ENCODE peak calls at places on chromosomes 5 and 9, in six cellular contexts. One of them, this sample, is unnamed.

GRCh38 chr9:90861380-90861779 is 59.8 kb downstream of the SYK start:
- DNase-seq in mesendoderm: no peak
- DNase-seq in ascending aorta: no peak
- DNase-seq in heart right ventricle: no peak
- DNase-seq in HCT116: no peak
- DNase-seq in NT2/D1: no peak
- DNase-seq in this sample: no peak

GRCh38 chr9:99104459-99105151 is at the start of gene TGFBR1:
- DNase-seq in mesendoderm: peak; percentile 97
- DNase-seq in ascending aorta: peak; percentile 97
- DNase-seq in heart right ventricle: peak; percentile 92
- DNase-seq in HCT116: peak; percentile 73
- DNase-seq in NT2/D1: peak; percentile 95
- DNase-seq in this sample: peak; percentile 92

GRCh38 chr5:154118832-154119442 is 71.6 kb upstream of the GALNT10 start:
- DNase-seq in mesendoderm: no peak
- DNase-seq in ascending aorta: no peak
- DNase-seq in heart right ventricle: no peak
- DNase-seq in HCT116: no peak
- DNase-seq in NT2/D1: no peak
- DNase-seq in this sample: no peak

GRCh38 chr5:140240987-140241706 is 61.8 kb downstream of the PFDN1 start:
- DNase-seq in mesendoderm: peak; percentile 91
- DNase-seq in ascending aorta: peak; percentile 93
- DNase-seq in heart right ventricle: peak; percentile 95
- DNase-seq in HCT116: peak; percentile 69
- DNase-seq in NT2/D1: peak; percentile 69
- DNase-seq in this sample: no peak

GRCh38 chr9:75830303-75830702 is 60.2 kb upstream of the PCSK5 start:
- DNase-seq in mesendoderm: no peak
- DNase-seq in ascending aorta: no peak
- DNase-seq in heart right ventricle: no peak
- DNase-seq in HCT116: no peak
- DNase-seq in NT2/D1: no peak
- DNase-seq in this sample: no peak

GRCh38 chr9:33223696-33224095 is 16.3 kb upstream of the SPINK4 start:
- DNase-seq in mesendoderm: peak; percentile 56
- DNase-seq in ascending aorta: no peak
- DNase-seq in heart right ventricle: no peak
- DNase-seq in HCT116: no peak
- DNase-seq in NT2/D1: no peak
- DNase-seq in this sample: no peak

GRCh38 chr5:168899673-168900072 is 320.5 kb upstream of the PANK3 start:
- DNase-seq in mesendoderm: no peak
- DNase-seq in ascending aorta: no peak
- DNase-seq in heart right ventricle: no peak
- DNase-seq in HCT116: no peak
- DNase-seq in NT2/D1: no peak
- DNase-seq in this sample: no peak

GRCh38 chr9:16069671-16070586 is 517.1 kb downstream of the CCDC171 start:
- DNase-seq in mesendoderm: no peak
- DNase-seq in ascending aorta: no peak
- DNase-seq in heart right ventricle: no peak
- DNase-seq in HCT116: no peak
- DNase-seq in NT2/D1: no peak
- DNase-seq in this sample: no peak

GRCh38 chr5:173963107-173963506 is 25.9 kb upstream of the C5orf47 start:
- DNase-seq in mesendoderm: no peak
- DNase-seq in ascending aorta: no peak
- DNase-seq in heart right ventricle: no peak
- DNase-seq in HCT116: no peak
- DNase-seq in NT2/D1: no peak
- DNase-seq in this sample: no peak

GRCh38 chr5:174239718-174240117 is 194.2 kb downstream of the NSG2 start:
- DNase-seq in mesendoderm: no peak
- DNase-seq in ascending aorta: no peak
- DNase-seq in heart right ventricle: no peak
- DNase-seq in HCT116: no peak
- DNase-seq in NT2/D1: no peak
- DNase-seq in this sample: no peak

GRCh38 chr5:139709587-139710369 is 61.6 kb downstream of the CXXC5 start:
- DNase-seq in mesendoderm: peak; percentile 91
- DNase-seq in ascending aorta: no peak
- DNase-seq in heart right ventricle: peak; percentile 75
- DNase-seq in HCT116: no peak
- DNase-seq in NT2/D1: no peak
- DNase-seq in this sample: no peak

GRCh38 chr9:97848237-97848581 is 4.8 kb upstream of the FOXE1 start:
- DNase-seq in mesendoderm: peak; percentile 67
- DNase-seq in ascending aorta: no peak
- DNase-seq in heart right ventricle: no peak
- DNase-seq in HCT116: no peak
- DNase-seq in NT2/D1: no peak
- DNase-seq in this sample: no peak

GRCh38 chr9:123883634-123884033 is 46.3 kb downstream of the DENND1A start:
- DNase-seq in mesendoderm: no peak
- DNase-seq in ascending aorta: no peak
- DNase-seq in heart right ventricle: no peak
- DNase-seq in HCT116: no peak
- DNase-seq in NT2/D1: no peak
- DNase-seq in this sample: no peak

GRCh38 chr5:160651682-160652645 is 200.0 kb downstream of the ATP10B start:
- DNase-seq in mesendoderm: no peak
- DNase-seq in ascending aorta: no peak
- DNase-seq in heart right ventricle: no peak
- DNase-seq in HCT116: no peak
- DNase-seq in NT2/D1: no peak
- DNase-seq in this sample: no peak

GRCh38 chr9:136185066-136185465 is 19.9 kb downstream of the LHX3 start:
- DNase-seq in mesendoderm: no peak
- DNase-seq in ascending aorta: no peak
- DNase-seq in heart right ventricle: no peak
- DNase-seq in HCT116: no peak
- DNase-seq in NT2/D1: no peak
- DNase-seq in this sample: no peak

GRCh38 chr9:136185596-136185995 is 19.3 kb downstream of the LHX3 start:
- DNase-seq in mesendoderm: no peak
- DNase-seq in ascending aorta: no peak
- DNase-seq in heart right ventricle: no peak
- DNase-seq in HCT116: no peak
- DNase-seq in NT2/D1: no peak
- DNase-seq in this sample: no peak

GRCh38 chr9:136187683-136188586 is 17.0 kb downstream of the LHX3 start:
- DNase-seq in mesendoderm: peak; percentile 85
- DNase-seq in ascending aorta: no peak
- DNase-seq in heart right ventricle: no peak
- DNase-seq in HCT116: no peak
- DNase-seq in NT2/D1: peak; percentile 79
- DNase-seq in this sample: no peak

GRCh38 chr9:136186386-136186785 is 18.5 kb downstream of the LHX3 start:
- DNase-seq in mesendoderm: no peak
- DNase-seq in ascending aorta: no peak
- DNase-seq in heart right ventricle: no peak
- DNase-seq in HCT116: no peak
- DNase-seq in NT2/D1: no peak
- DNase-seq in this sample: no peak

DNA sequence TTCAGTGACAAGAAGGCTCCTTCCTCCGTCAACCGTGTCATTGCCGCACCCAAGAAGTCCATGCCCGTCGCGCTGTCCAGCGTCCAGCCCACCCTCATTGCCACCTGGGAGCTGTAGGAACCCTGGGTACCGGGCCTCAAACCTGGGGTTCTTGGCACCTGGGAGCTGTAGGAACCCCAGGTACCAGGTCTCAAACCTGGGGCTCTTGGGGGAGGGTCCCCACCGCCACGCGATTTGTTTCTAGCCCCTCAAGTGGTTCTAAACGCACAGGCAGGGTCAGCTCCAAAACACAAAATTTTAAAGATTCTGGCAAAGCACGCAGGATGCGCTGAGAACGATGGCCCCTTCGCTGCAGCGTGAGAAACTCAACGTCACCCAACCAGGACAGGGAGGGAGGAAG is 17.7 kb downstream of the LHX3 start:
- DNase-seq in mesendoderm: no peak
- DNase-seq in ascending aorta: no peak
- DNase-seq in heart right ventricle: no peak
- DNase-seq in HCT116: no peak
- DNase-seq in NT2/D1: no peak
- DNase-seq in this sample: no peak
- H3K27me3 ChIP-seq in mesendoderm: peaks cover 6% of the 10 kb centered on the region
- H3K27me3 ChIP-seq in ascending aorta: peaks cover under 1% of the 10 kb centered on the region
- H3K27me3 ChIP-seq in heart right ventricle: peaks cover 73% of the 10 kb centered on the region
- H3K27me3 ChIP-seq in HCT116: no peaks in the 10 kb centered on the region
- H3K27me3 ChIP-seq in NT2/D1: peaks cover 26% of the 10 kb centered on the region
- H3K27me3 ChIP-seq in this sample: peaks cover 1% of the 10 kb centered on the region

GRCh38 chr5:107670028-107670926 is 460 bp downstream of the EFNA5 start:
- DNase-seq in mesendoderm: peak; percentile 71
- DNase-seq in ascending aorta: peak; percentile 66
- DNase-seq in heart right ventricle: peak; percentile 8
- DNase-seq in HCT116: no peak
- DNase-seq in NT2/D1: peak; percentile 6
- DNase-seq in this sample: no peak

GRCh38 chr5:107668154-107668932 is 2.4 kb downstream of the EFNA5 start:
- DNase-seq in mesendoderm: peak; percentile 34
- DNase-seq in ascending aorta: no peak
- DNase-seq in heart right ventricle: no peak
- DNase-seq in HCT116: no peak
- DNase-seq in NT2/D1: no peak
- DNase-seq in this sample: no peak

GRCh38 chr5:107670927-107671741 is at the start of gene EFNA5:
- DNase-seq in mesendoderm: peak; percentile 81
- DNase-seq in ascending aorta: peak; percentile 69
- DNase-seq in heart right ventricle: peak; percentile 21
- DNase-seq in HCT116: peak; percentile 26
- DNase-seq in NT2/D1: peak; percentile 18
- DNase-seq in this sample: no peak

GRCh38 chr5:107669543-107670027 is 1.2 kb downstream of the EFNA5 start:
- DNase-seq in mesendoderm: peak; percentile 73
- DNase-seq in ascending aorta: peak; percentile 73
- DNase-seq in heart right ventricle: peak; percentile 26
- DNase-seq in HCT116: no peak
- DNase-seq in NT2/D1: peak; percentile 8
- DNase-seq in this sample: no peak

DNA sequence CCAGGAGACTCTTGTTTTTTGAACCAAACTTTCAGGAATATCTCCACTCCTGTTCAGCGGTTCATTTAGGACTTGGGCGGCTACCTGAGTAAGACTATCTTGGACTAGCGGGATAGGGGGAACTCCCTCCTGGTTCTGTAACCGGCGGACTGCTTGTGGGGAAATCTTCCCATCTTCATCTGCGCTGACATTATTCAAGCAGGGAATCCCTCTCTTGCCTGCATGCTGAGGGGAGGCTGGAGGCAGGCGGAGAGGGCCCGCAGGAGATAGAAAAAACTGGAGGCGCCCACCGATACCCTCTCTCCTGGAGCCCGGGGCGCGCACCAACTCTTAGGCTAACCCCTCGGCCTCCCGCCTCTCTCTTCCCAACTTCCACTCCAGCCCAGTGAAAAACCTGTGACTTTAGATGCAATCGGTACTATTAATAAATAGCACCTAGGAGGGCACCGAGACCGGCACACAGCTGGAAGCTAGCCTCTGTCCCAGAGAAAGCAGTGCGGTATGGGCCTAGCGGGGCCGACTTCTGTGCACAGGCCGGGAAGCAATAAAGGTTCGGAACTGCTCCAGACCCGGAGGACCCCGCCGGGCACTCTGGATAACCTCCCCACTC is 1.7 kb downstream of the EFNA5 start:
- DNase-seq in mesendoderm: peak; percentile 64
- DNase-seq in ascending aorta: no peak
- DNase-seq in heart right ventricle: no peak
- DNase-seq in HCT116: no peak
- DNase-seq in NT2/D1: peak; percentile 9
- DNase-seq in this sample: no peak
- H3K4me3 ChIP-seq in mesendoderm: peak overlapping the region; percentile 63
- H3K4me3 ChIP-seq in ascending aorta: peak overlapping the region; percentile 78
- H3K4me3 ChIP-seq in heart right ventricle: peak overlapping the region; percentile 60
- H3K4me3 ChIP-seq in HCT116: no peak overlapping the region
- H3K4me3 ChIP-seq in NT2/D1: peak overlapping the region; percentile 78
- H3K4me3 ChIP-seq in this sample: peak overlapping the region; percentile 39

GRCh38 chr5:158838788-158839187 is 260.9 kb downstream of the EBF1 start:
- DNase-seq in mesendoderm: peak; percentile 10
- DNase-seq in ascending aorta: no peak
- DNase-seq in heart right ventricle: no peak
- DNase-seq in HCT116: no peak
- DNase-seq in NT2/D1: peak; percentile 28
- DNase-seq in this sample: no peak

GRCh38 chr5:158840193-158840592 is 259.5 kb downstream of the EBF1 start:
- DNase-seq in mesendoderm: no peak
- DNase-seq in ascending aorta: no peak
- DNase-seq in heart right ventricle: no peak
- DNase-seq in HCT116: no peak
- DNase-seq in NT2/D1: no peak
- DNase-seq in this sample: no peak

GRCh38 chr5:158837908-158838307 is 261.8 kb downstream of the EBF1 start:
- DNase-seq in mesendoderm: no peak
- DNase-seq in ascending aorta: peak; percentile 67
- DNase-seq in heart right ventricle: no peak
- DNase-seq in HCT116: no peak
- DNase-seq in NT2/D1: no peak
- DNase-seq in this sample: peak; percentile 89

GRCh38 chr5:158841481-158841880 is 258.2 kb downstream of the EBF1 start:
- DNase-seq in mesendoderm: no peak
- DNase-seq in ascending aorta: no peak
- DNase-seq in heart right ventricle: no peak
- DNase-seq in HCT116: no peak
- DNase-seq in NT2/D1: no peak
- DNase-seq in this sample: no peak

DNA sequence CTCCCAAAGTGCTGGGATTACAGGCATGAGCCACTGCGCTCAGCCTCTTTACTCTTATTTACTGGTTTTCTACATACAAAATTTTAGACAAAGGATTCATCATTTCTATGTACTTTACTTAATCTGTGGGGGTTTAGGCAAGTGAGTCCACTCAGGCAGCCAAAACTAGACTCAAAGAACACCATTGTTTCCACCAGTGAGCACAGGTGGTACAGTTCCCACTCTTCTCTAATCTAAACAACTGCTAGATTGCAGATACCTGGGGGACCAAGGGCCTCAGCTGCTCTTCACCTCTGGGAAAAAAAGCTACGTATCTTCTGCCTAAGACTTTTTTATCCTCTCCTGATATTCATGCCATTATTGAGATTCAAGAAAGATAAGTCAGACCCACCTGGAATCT is 260.1 kb downstream of the EBF1 start:
- DNase-seq in mesendoderm: no peak
- DNase-seq in ascending aorta: no peak
- DNase-seq in heart right ventricle: no peak
- DNase-seq in HCT116: no peak
- DNase-seq in NT2/D1: no peak
- DNase-seq in this sample: no peak
- H3K36me3 ChIP-seq in mesendoderm: no peaks in the 10 kb centered on the region
- H3K36me3 ChIP-seq in ascending aorta: no peaks in the 10 kb centered on the region
- H3K36me3 ChIP-seq in heart right ventricle: no peaks in the 10 kb centered on the region
- H3K36me3 ChIP-seq in HCT116: no peaks in the 10 kb centered on the region
- H3K36me3 ChIP-seq in NT2/D1: no peaks in the 10 kb centered on the region
- H3K36me3 ChIP-seq in this sample: no peaks in the 10 kb centered on the region

DNA sequence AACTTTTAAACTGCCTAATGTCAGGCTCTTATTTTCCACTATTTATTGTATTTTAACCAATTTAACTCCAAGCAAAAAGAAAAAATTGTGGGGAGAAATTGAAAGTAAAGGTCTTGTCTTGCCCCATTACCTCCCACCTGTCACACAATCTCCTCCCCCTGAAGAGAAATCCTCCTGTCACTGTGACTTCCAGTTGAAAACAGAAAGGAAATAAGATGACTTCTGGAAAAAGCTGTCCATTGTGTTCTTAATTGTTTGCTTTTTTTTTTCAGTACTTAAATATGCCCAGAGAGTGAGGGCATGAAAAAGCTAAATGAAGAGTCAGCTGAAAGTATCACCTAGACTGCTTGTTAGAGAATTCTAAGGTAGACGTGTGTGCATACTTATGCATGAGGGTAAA is 5.6 kb downstream of the NR2F1-AS1 start:
- DNase-seq in mesendoderm: no peak
- DNase-seq in ascending aorta: no peak
- DNase-seq in heart right ventricle: no peak
- DNase-seq in HCT116: no peak
- DNase-seq in NT2/D1: no peak
- DNase-seq in this sample: no peak
- H3K27me3 ChIP-seq in mesendoderm: peaks cover 77% of the 10 kb centered on the region
- H3K27me3 ChIP-seq in ascending aorta: peaks cover 14% of the 10 kb centered on the region
- H3K27me3 ChIP-seq in heart right ventricle: peaks cover 100% of the 10 kb centered on the region
- H3K27me3 ChIP-seq in HCT116: no peaks in the 10 kb centered on the region
- H3K27me3 ChIP-seq in NT2/D1: peaks cover 100% of the 10 kb centered on the region
- H3K27me3 ChIP-seq in this sample: no peaks in the 10 kb centered on the region

This sample was measured in vagina.